ENCODE peak calls at places on chromosomes 3 and 15, in nine cellular contexts. W is NCI-H748 treated with DMSO at 0.1 percent for 48 hours, Q is HT1080, O is brain microvascular endothelial cell, C is mesendoderm, I is AG09309, Z is choroid plexus epithelial cell, E is AML-193, X is fibroblast of lung. B is an unnamed sample.

GRCh38 chr3:180684807-180685206 is 5.5 kb upstream of the CCDC39 start:
- DNase-seq in W (no peak), Q (no peak), O (no peak), C (peak; percentile 27), I (no peak), Z (no peak), E (no peak), X (no peak), B (no peak)

GRCh38 chr3:76702676-76703075 is 337.2 kb upstream of the ROBO2 start:
- DNase-seq in W (no peak), Q (no peak), O (no peak), C (no peak), I (no peak), Z (no peak), E (no peak), X (no peak), B (no peak)

GRCh38 chr15:62301993-62302665 is 137.0 kb upstream of the C2CD4B start:
- DNase-seq in W (no peak), Q (no peak), O (no peak), C (no peak), I (peak; percentile 35), Z (peak; percentile 48), E (no peak), X (peak; percentile 19), B (peak; percentile 29)

GRCh38 chr3:55485208-55485791 is 1.8 kb downstream of the WNT5A start:
- DNase-seq in W (peak; percentile 64), Q (peak; percentile 59), O (peak; percentile 69), C (peak; percentile 95), I (no peak), Z (peak; percentile 91), E (no peak), X (peak; percentile 86), B (peak; percentile 19)

GRCh38 chr3:39150803-39151631 is 2.4 kb downstream of the CSRNP1 start:
- DNase-seq in W (no peak), Q (peak; percentile 98), O (peak; percentile 99), C (peak; percentile 99), I (peak; percentile 78), Z (peak; percentile 97), E (peak; percentile 31), X (peak; percentile 98), B (no peak)

GRCh38 chr3:45499529-45499928 is 95.0 kb upstream of the LIMD1 start:
- DNase-seq in W (no peak), Q (peak; percentile 17), O (no peak), C (no peak), I (peak; percentile 41), Z (peak; percentile 78), E (peak; percentile 81), X (peak; percentile 48), B (no peak)

GRCh38 chr3:172464306-172464705 is 16.1 kb upstream of the GHSR start:
- DNase-seq in W (no peak), Q (no peak), O (no peak), C (no peak), I (no peak), Z (no peak), E (no peak), X (no peak), B (no peak)

GRCh38 chr3:53938645-53939044 is 47.0 kb upstream of the SELENOK start:
- DNase-seq in W (peak; percentile 53), Q (peak; percentile 56), O (peak; percentile 52), C (no peak), I (no peak), Z (peak; percentile 72), E (peak; percentile 76), X (peak; percentile 41), B (peak; percentile 29)

GRCh38 chr15:80779658-80780415 is 667 bp downstream of the CEMIP start:
- DNase-seq in W (peak; percentile 30), Q (peak; percentile 26), O (no peak), C (peak; percentile 45), I (no peak), Z (peak; percentile 62), E (no peak), X (peak; percentile 45), B (peak; percentile 40)

GRCh38 chr3:96101013-96101412 is 713.4 kb upstream of the EPHA6 start:
- DNase-seq in W (no peak), Q (no peak), O (no peak), C (no peak), I (no peak), Z (no peak), E (no peak), X (no peak), B (no peak)

GRCh38 chr15:80015156-80015555 is 44.2 kb upstream of the BCL2A1 start:
- DNase-seq in W (no peak), Q (no peak), O (no peak), C (no peak), I (no peak), Z (peak; percentile 5), E (no peak), X (no peak), B (no peak)

GRCh38 chr3:94440767-94441493 is 378.1 kb downstream of the NSUN3 start:
- DNase-seq in W (no peak), Q (peak; percentile 83), O (peak; percentile 46), C (no peak), I (no peak), Z (peak; percentile 89), E (no peak), X (peak; percentile 92), B (no peak)

GRCh38 chr3:187983484-187984124 is 170.4 kb upstream of the LPP start:
- DNase-seq in W (no peak), Q (no peak), O (no peak), C (no peak), I (no peak), Z (no peak), E (no peak), X (no peak), B (no peak)

GRCh38 chr3:102400766-102401165 is 34.0 kb upstream of the ZPLD1 start:
- DNase-seq in W (no peak), Q (peak; percentile 96), O (peak; percentile 23), C (no peak), I (no peak), Z (peak; percentile 75), E (no peak), X (peak; percentile 92), B (no peak)

GRCh38 chr3:13608969-13609725 is 60.2 kb downstream of the FBLN2 start:
- DNase-seq in W (no peak), Q (no peak), O (no peak), C (no peak), I (no peak), Z (no peak), E (no peak), X (no peak), B (no peak)

GRCh38 chr15:90219421-90220141 is 14.2 kb downstream of the CIB1 start:
- DNase-seq in W (no peak), Q (no peak), O (no peak), C (peak; percentile 52), I (no peak), Z (no peak), E (no peak), X (no peak), B (peak; percentile 19)

GRCh38 chr3:50604110-50604621 is 7.4 kb downstream of the CISH start:
- DNase-seq in W (no peak), Q (no peak), O (no peak), C (no peak), I (no peak), Z (no peak), E (no peak), X (no peak), B (no peak)

GRCh38 chr3:126391631-126392030 is 3.1 kb upstream of the CFAP100 start:
- DNase-seq in W (no peak), Q (no peak), O (no peak), C (no peak), I (no peak), Z (no peak), E (no peak), X (no peak), B (no peak)

GRCh38 chr15:70447927-70448698 is 315.2 kb downstream of the UACA start:
- DNase-seq in W (no peak), Q (no peak), O (no peak), C (no peak), I (no peak), Z (no peak), E (peak; percentile 48), X (peak; percentile 29), B (no peak)

GRCh38 chr3:168876346-168877035 is 780.8 kb upstream of the GOLIM4 start:
- DNase-seq in W (no peak), Q (no peak), O (no peak), C (peak; percentile 74), I (no peak), Z (no peak), E (no peak), X (peak; percentile 84), B (no peak)

GRCh38 chr15:101852356-101852755 is 40.4 kb downstream of the OR4F15 start:
- DNase-seq in W (no peak), Q (no peak), O (no peak), C (no peak), I (no peak), Z (no peak), E (no peak), X (no peak), B (no peak)

GRCh38 chr3:72887723-72888545 is at the start of gene GXYLT2:
- DNase-seq in W (peak; percentile 27), Q (peak; percentile 84), O (peak; percentile 72), C (peak; percentile 89), I (no peak), Z (peak; percentile 84), E (peak; percentile 21), X (peak; percentile 81), B (peak; percentile 34)

GRCh38 chr3:125128861-125129501 is 73.2 kb upstream of the HEG1 start:
- DNase-seq in W (no peak), Q (peak; percentile 92), O (peak; percentile 53), C (peak; percentile 84), I (peak; percentile 82), Z (peak; percentile 86), E (no peak), X (peak; percentile 98), B (no peak)

GRCh38 chr3:128556949-128557348 is 63.9 kb upstream of the GATA2 start:
- DNase-seq in W (no peak), Q (no peak), O (no peak), C (no peak), I (no peak), Z (no peak), E (no peak), X (no peak), B (peak; percentile 41)

GRCh38 chr3:118938183-118938961 is 96.3 kb downstream of the IGSF11 start:
- DNase-seq in W (no peak), Q (peak; percentile 92), O (no peak), C (peak; percentile 45), I (no peak), Z (peak; percentile 2), E (no peak), X (peak; percentile 20), B (no peak)

GRCh38 chr3:106534206-106534605 is 665.4 kb upstream of the CBLB start:
- DNase-seq in W (no peak), Q (peak; percentile 97), O (peak; percentile 84), C (no peak), I (peak; percentile 35), Z (peak; percentile 84), E (no peak), X (peak; percentile 96), B (no peak)

GRCh38 chr3:43696881-43697280 is 6.1 kb downstream of the ABHD5 start:
- DNase-seq in W (no peak), Q (no peak), O (no peak), C (no peak), I (no peak), Z (no peak), E (no peak), X (no peak), B (no peak)

GRCh38 chr3:156251424-156251823 is 131.0 kb downstream of the KCNAB1 start:
- DNase-seq in W (no peak), Q (no peak), O (no peak), C (peak; percentile 13), I (no peak), Z (no peak), E (no peak), X (no peak), B (no peak)

GRCh38 chr3:151580592-151580991 is 119.7 kb upstream of the IGSF10 start:
- DNase-seq in W (no peak), Q (peak; percentile 52), O (peak; percentile 12), C (no peak), I (peak; percentile 93), Z (peak; percentile 93), E (no peak), X (peak; percentile 97), B (no peak)

GRCh38 chr3:187088701-187089100 is 50.6 kb downstream of the RPL39L start:
- DNase-seq in W (no peak), Q (no peak), O (no peak), C (no peak), I (no peak), Z (no peak), E (no peak), X (no peak), B (no peak)

GRCh38 chr3:150094150-150094932 is 123.6 kb upstream of the PFN2 start:
- DNase-seq in W (no peak), Q (peak; percentile 94), O (peak; percentile 48), C (peak; percentile 47), I (peak; percentile 24), Z (peak; percentile 71), E (no peak), X (peak; percentile 67), B (peak; percentile 73)

B was measured in SHP77.